ENCODE peak calls at places on chromosome 5, in eight cellular contexts. One of them, this sample, is unnamed.

GRCh38 chr5:142014911-142015584 is 2.2 kb upstream of the GNPDA1 start:
- DNase-seq in fibroblast of the conjunctiva: peak; percentile 38
- DNase-seq in omental fat pad: no peak
- DNase-seq in RPMI8226: peak; percentile 84
- DNase-seq in neural crest cell: peak; percentile 26
- DNase-seq in CD8-positive, alpha-beta T cell: no peak
- DNase-seq in left ventricle myocardium superior: no peak
- DNase-seq in T-helper 17 cell: peak; percentile 27
- DNase-seq in this sample: no peak

GRCh38 chr5:72692273-72692672 is 124.2 kb upstream of the TNPO1 start:
- DNase-seq in fibroblast of the conjunctiva: peak; percentile 71
- DNase-seq in omental fat pad: no peak
- DNase-seq in RPMI8226: no peak
- DNase-seq in neural crest cell: no peak
- DNase-seq in CD8-positive, alpha-beta T cell: no peak
- DNase-seq in left ventricle myocardium superior: no peak
- DNase-seq in T-helper 17 cell: no peak
- DNase-seq in this sample: no peak

GRCh38 chr5:39100851-39101396 is 26.7 kb upstream of the RICTOR start:
- DNase-seq in fibroblast of the conjunctiva: peak; percentile 69
- DNase-seq in omental fat pad: no peak
- DNase-seq in RPMI8226: no peak
- DNase-seq in neural crest cell: no peak
- DNase-seq in CD8-positive, alpha-beta T cell: no peak
- DNase-seq in left ventricle myocardium superior: no peak
- DNase-seq in T-helper 17 cell: no peak
- DNase-seq in this sample: no peak

GRCh38 chr5:91206103-91206502 is 177.0 kb downstream of the ARRDC3 start:
- DNase-seq in fibroblast of the conjunctiva: no peak
- DNase-seq in omental fat pad: no peak
- DNase-seq in RPMI8226: no peak
- DNase-seq in neural crest cell: no peak
- DNase-seq in CD8-positive, alpha-beta T cell: no peak
- DNase-seq in left ventricle myocardium superior: no peak
- DNase-seq in T-helper 17 cell: no peak
- DNase-seq in this sample: no peak

GRCh38 chr5:11390369-11390768 is 513.9 kb downstream of the CTNND2 start:
- DNase-seq in fibroblast of the conjunctiva: peak; percentile 1
- DNase-seq in omental fat pad: no peak
- DNase-seq in RPMI8226: no peak
- DNase-seq in neural crest cell: no peak
- DNase-seq in CD8-positive, alpha-beta T cell: no peak
- DNase-seq in left ventricle myocardium superior: no peak
- DNase-seq in T-helper 17 cell: no peak
- DNase-seq in this sample: no peak

GRCh38 chr5:134003064-134003956 is 1.5 kb downstream of the VDAC1 start:
- DNase-seq in fibroblast of the conjunctiva: no peak
- DNase-seq in omental fat pad: no peak
- DNase-seq in RPMI8226: peak; percentile 39
- DNase-seq in neural crest cell: no peak
- DNase-seq in CD8-positive, alpha-beta T cell: no peak
- DNase-seq in left ventricle myocardium superior: no peak
- DNase-seq in T-helper 17 cell: no peak
- DNase-seq in this sample: no peak

GRCh38 chr5:89457411-89458329 is 574.7 kb upstream of the MEF2C start:
- DNase-seq in fibroblast of the conjunctiva: peak; percentile 60
- DNase-seq in omental fat pad: peak; percentile 22
- DNase-seq in RPMI8226: no peak
- DNase-seq in neural crest cell: no peak
- DNase-seq in CD8-positive, alpha-beta T cell: no peak
- DNase-seq in left ventricle myocardium superior: peak; percentile 67
- DNase-seq in T-helper 17 cell: no peak
- DNase-seq in this sample: peak; percentile 7

GRCh38 chr5:159163027-159163699 is 46.2 kb downstream of the RNF145 start:
- DNase-seq in fibroblast of the conjunctiva: no peak
- DNase-seq in omental fat pad: no peak
- DNase-seq in RPMI8226: no peak
- DNase-seq in neural crest cell: no peak
- DNase-seq in CD8-positive, alpha-beta T cell: no peak
- DNase-seq in left ventricle myocardium superior: no peak
- DNase-seq in T-helper 17 cell: no peak
- DNase-seq in this sample: no peak

GRCh38 chr5:84286662-84287061 is 98.0 kb downstream of the EDIL3 start:
- DNase-seq in fibroblast of the conjunctiva: no peak
- DNase-seq in omental fat pad: no peak
- DNase-seq in RPMI8226: no peak
- DNase-seq in neural crest cell: no peak
- DNase-seq in CD8-positive, alpha-beta T cell: no peak
- DNase-seq in left ventricle myocardium superior: no peak
- DNase-seq in T-helper 17 cell: no peak
- DNase-seq in this sample: no peak

GRCh38 chr5:15069407-15069905 is 197.9 kb upstream of the ANKH start:
- DNase-seq in fibroblast of the conjunctiva: no peak
- DNase-seq in omental fat pad: no peak
- DNase-seq in RPMI8226: no peak
- DNase-seq in neural crest cell: no peak
- DNase-seq in CD8-positive, alpha-beta T cell: no peak
- DNase-seq in left ventricle myocardium superior: no peak
- DNase-seq in T-helper 17 cell: no peak
- DNase-seq in this sample: no peak

GRCh38 chr5:36270175-36270574 is 28.4 kb upstream of the NADK2 start:
- DNase-seq in fibroblast of the conjunctiva: no peak
- DNase-seq in omental fat pad: no peak
- DNase-seq in RPMI8226: no peak
- DNase-seq in neural crest cell: no peak
- DNase-seq in CD8-positive, alpha-beta T cell: no peak
- DNase-seq in left ventricle myocardium superior: no peak
- DNase-seq in T-helper 17 cell: no peak
- DNase-seq in this sample: no peak

GRCh38 chr5:173614591-173614990 is 1.9 kb downstream of the BOD1 start:
- DNase-seq in fibroblast of the conjunctiva: no peak
- DNase-seq in omental fat pad: no peak
- DNase-seq in RPMI8226: no peak
- DNase-seq in neural crest cell: no peak
- DNase-seq in CD8-positive, alpha-beta T cell: no peak
- DNase-seq in left ventricle myocardium superior: no peak
- DNase-seq in T-helper 17 cell: no peak
- DNase-seq in this sample: no peak

GRCh38 chr5:159331099-159331973 is 1.0 kb upstream of the IL12B start:
- DNase-seq in fibroblast of the conjunctiva: peak; percentile 35
- DNase-seq in omental fat pad: peak; percentile 82
- DNase-seq in RPMI8226: peak; percentile 63
- DNase-seq in neural crest cell: peak; percentile 69
- DNase-seq in CD8-positive, alpha-beta T cell: peak; percentile 85
- DNase-seq in left ventricle myocardium superior: peak; percentile 84
- DNase-seq in T-helper 17 cell: peak; percentile 75
- DNase-seq in this sample: no peak

GRCh38 chr5:34716986-34717385 is 60.9 kb downstream of the RAI14 start:
- DNase-seq in fibroblast of the conjunctiva: no peak
- DNase-seq in omental fat pad: no peak
- DNase-seq in RPMI8226: no peak
- DNase-seq in neural crest cell: no peak
- DNase-seq in CD8-positive, alpha-beta T cell: no peak
- DNase-seq in left ventricle myocardium superior: no peak
- DNase-seq in T-helper 17 cell: no peak
- DNase-seq in this sample: no peak

GRCh38 chr5:11622785-11623184 is 281.5 kb downstream of the CTNND2 start:
- DNase-seq in fibroblast of the conjunctiva: no peak
- DNase-seq in omental fat pad: no peak
- DNase-seq in RPMI8226: no peak
- DNase-seq in neural crest cell: no peak
- DNase-seq in CD8-positive, alpha-beta T cell: no peak
- DNase-seq in left ventricle myocardium superior: no peak
- DNase-seq in T-helper 17 cell: no peak
- DNase-seq in this sample: no peak

GRCh38 chr5:146359836-146360235 is 21.2 kb downstream of the POU4F3 start:
- DNase-seq in fibroblast of the conjunctiva: no peak
- DNase-seq in omental fat pad: no peak
- DNase-seq in RPMI8226: no peak
- DNase-seq in neural crest cell: no peak
- DNase-seq in CD8-positive, alpha-beta T cell: no peak
- DNase-seq in left ventricle myocardium superior: no peak
- DNase-seq in T-helper 17 cell: no peak
- DNase-seq in this sample: no peak

GRCh38 chr5:138354926-138355378 is 2.5 kb downstream of the KDM3B start:
- DNase-seq in fibroblast of the conjunctiva: peak; percentile 61
- DNase-seq in omental fat pad: no peak
- DNase-seq in RPMI8226: peak; percentile 43
- DNase-seq in neural crest cell: no peak
- DNase-seq in CD8-positive, alpha-beta T cell: no peak
- DNase-seq in left ventricle myocardium superior: no peak
- DNase-seq in T-helper 17 cell: peak; percentile 32
- DNase-seq in this sample: no peak

GRCh38 chr5:78530342-78531096 is 118.1 kb downstream of the LHFPL2 start:
- DNase-seq in fibroblast of the conjunctiva: no peak
- DNase-seq in omental fat pad: no peak
- DNase-seq in RPMI8226: no peak
- DNase-seq in neural crest cell: no peak
- DNase-seq in CD8-positive, alpha-beta T cell: no peak
- DNase-seq in left ventricle myocardium superior: no peak
- DNase-seq in T-helper 17 cell: no peak
- DNase-seq in this sample: no peak

GRCh38 chr5:146553446-146553845 is 37.5 kb upstream of the GPR151 start:
- DNase-seq in fibroblast of the conjunctiva: no peak
- DNase-seq in omental fat pad: no peak
- DNase-seq in RPMI8226: no peak
- DNase-seq in neural crest cell: no peak
- DNase-seq in CD8-positive, alpha-beta T cell: no peak
- DNase-seq in left ventricle myocardium superior: no peak
- DNase-seq in T-helper 17 cell: no peak
- DNase-seq in this sample: no peak

GRCh38 chr5:177312649-177313181 is 1.0 kb upstream of the MXD3 start:
- DNase-seq in fibroblast of the conjunctiva: no peak
- DNase-seq in omental fat pad: no peak
- DNase-seq in RPMI8226: peak; percentile 87
- DNase-seq in neural crest cell: no peak
- DNase-seq in CD8-positive, alpha-beta T cell: no peak
- DNase-seq in left ventricle myocardium superior: no peak
- DNase-seq in T-helper 17 cell: no peak
- DNase-seq in this sample: no peak

GRCh38 chr5:116524966-116525365 is 49.7 kb downstream of the SEMA6A start:
- DNase-seq in fibroblast of the conjunctiva: no peak
- DNase-seq in omental fat pad: no peak
- DNase-seq in RPMI8226: no peak
- DNase-seq in neural crest cell: no peak
- DNase-seq in CD8-positive, alpha-beta T cell: no peak
- DNase-seq in left ventricle myocardium superior: no peak
- DNase-seq in T-helper 17 cell: no peak
- DNase-seq in this sample: no peak

GRCh38 chr5:93407470-93407869 is 173.5 kb downstream of the NR2F1-AS1 start:
- DNase-seq in fibroblast of the conjunctiva: no peak
- DNase-seq in omental fat pad: no peak
- DNase-seq in RPMI8226: no peak
- DNase-seq in neural crest cell: no peak
- DNase-seq in CD8-positive, alpha-beta T cell: no peak
- DNase-seq in left ventricle myocardium superior: no peak
- DNase-seq in T-helper 17 cell: no peak
- DNase-seq in this sample: no peak

GRCh38 chr5:1385395-1386273 is 40.7 kb upstream of the CLPTM1L start:
- DNase-seq in fibroblast of the conjunctiva: peak; percentile 8
- DNase-seq in omental fat pad: peak; percentile 64
- DNase-seq in RPMI8226: peak; percentile 97
- DNase-seq in neural crest cell: peak; percentile 69
- DNase-seq in CD8-positive, alpha-beta T cell: peak; percentile 93
- DNase-seq in left ventricle myocardium superior: peak; percentile 92
- DNase-seq in T-helper 17 cell: peak; percentile 71
- DNase-seq in this sample: peak; percentile 25

GRCh38 chr5:109597893-109598292 is 91.8 kb upstream of the MAN2A1 start:
- DNase-seq in fibroblast of the conjunctiva: no peak
- DNase-seq in omental fat pad: no peak
- DNase-seq in RPMI8226: no peak
- DNase-seq in neural crest cell: no peak
- DNase-seq in CD8-positive, alpha-beta T cell: no peak
- DNase-seq in left ventricle myocardium superior: no peak
- DNase-seq in T-helper 17 cell: no peak
- DNase-seq in this sample: no peak

GRCh38 chr5:68033961-68034581 is 181.5 kb upstream of the PIK3R1 start:
- DNase-seq in fibroblast of the conjunctiva: no peak
- DNase-seq in omental fat pad: no peak
- DNase-seq in RPMI8226: no peak
- DNase-seq in neural crest cell: no peak
- DNase-seq in CD8-positive, alpha-beta T cell: no peak
- DNase-seq in left ventricle myocardium superior: peak; percentile 44
- DNase-seq in T-helper 17 cell: no peak
- DNase-seq in this sample: peak; percentile 19

This sample was measured in thoracic aorta.